ENCODE peak calls at places on chromosomes 2 and 18, in five cellular contexts. One of them, this sample, is unnamed.
A peak's percentile ranks its signal among the peaks of the same experiment; 100 is the strongest.

GRCh38 chr2:177264539-177265385 is at the start of gene NFE2L2:
- DNase-seq in germinal center: peak; percentile 96
- DNase-seq in HT1080: peak; percentile 85
- DNase-seq in DMS153: peak; percentile 73
- DNase-seq in Daoy: peak; percentile 92
- DNase-seq in this sample: no peak

GRCh38 chr2:132009874-132010521 is 151.8 kb downstream of the ANKRD30BL start:
- DNase-seq in germinal center: no peak
- DNase-seq in HT1080: peak; percentile 2
- DNase-seq in DMS153: no peak
- DNase-seq in Daoy: peak; percentile 56
- DNase-seq in this sample: no peak

GRCh38 chr18:58161659-58162058 is 117.6 kb downstream of the NEDD4L start:
- DNase-seq in germinal center: no peak
- DNase-seq in HT1080: peak; percentile 81
- DNase-seq in DMS153: no peak
- DNase-seq in Daoy: peak; percentile 45
- DNase-seq in this sample: no peak

GRCh38 chr2:8725838-8726237 is 44.0 kb downstream of the ID2 start:
- DNase-seq in germinal center: no peak
- DNase-seq in HT1080: no peak
- DNase-seq in DMS153: no peak
- DNase-seq in Daoy: no peak
- DNase-seq in this sample: no peak

GRCh38 chr2:189146553-189146952 is 33.0 kb downstream of the COL5A2 start:
- DNase-seq in germinal center: no peak
- DNase-seq in HT1080: no peak
- DNase-seq in DMS153: no peak
- DNase-seq in Daoy: no peak
- DNase-seq in this sample: no peak

GRCh38 chr2:37020212-37020886 is 54.0 kb upstream of the STRN start:
- DNase-seq in germinal center: no peak
- DNase-seq in HT1080: no peak
- DNase-seq in DMS153: no peak
- DNase-seq in Daoy: peak; percentile 23
- DNase-seq in this sample: peak; percentile 43

GRCh38 chr2:12321017-12321641 is 395.6 kb upstream of the TRIB2 start:
- DNase-seq in germinal center: no peak
- DNase-seq in HT1080: peak; percentile 96
- DNase-seq in DMS153: no peak
- DNase-seq in Daoy: peak; percentile 91
- DNase-seq in this sample: peak; percentile 76

GRCh38 chr2:5227062-5227699 is 465.0 kb upstream of the SOX11 start:
- DNase-seq in germinal center: no peak
- DNase-seq in HT1080: peak; percentile 77
- DNase-seq in DMS153: no peak
- DNase-seq in Daoy: peak; percentile 32
- DNase-seq in this sample: no peak

GRCh38 chr2:240811346-240812300 is 8.4 kb downstream of the KIF1A start:
- DNase-seq in germinal center: no peak
- DNase-seq in HT1080: no peak
- DNase-seq in DMS153: no peak
- DNase-seq in Daoy: no peak
- DNase-seq in this sample: no peak

GRCh38 chr2:147442766-147443165 is 402.1 kb upstream of the ACVR2A start:
- DNase-seq in germinal center: no peak
- DNase-seq in HT1080: no peak
- DNase-seq in DMS153: peak; percentile 69
- DNase-seq in Daoy: no peak
- DNase-seq in this sample: no peak

GRCh38 chr2:43105586-43106562 is 120.5 kb downstream of the ZFP36L2 start:
- DNase-seq in germinal center: peak; percentile 41
- DNase-seq in HT1080: no peak
- DNase-seq in DMS153: no peak
- DNase-seq in Daoy: no peak
- DNase-seq in this sample: no peak

GRCh38 chr2:216300921-216301320 is 71.4 kb downstream of the MARCHF4 start:
- DNase-seq in germinal center: no peak
- DNase-seq in HT1080: no peak
- DNase-seq in DMS153: no peak
- DNase-seq in Daoy: no peak
- DNase-seq in this sample: no peak

GRCh38 chr2:108396845-108397244 is 19.1 kb downstream of the SULT1C4 start:
- DNase-seq in germinal center: no peak
- DNase-seq in HT1080: peak; percentile 56
- DNase-seq in DMS153: no peak
- DNase-seq in Daoy: peak; percentile 41
- DNase-seq in this sample: no peak

GRCh38 chr2:26757873-26758789 is 6.0 kb upstream of the SLC35F6 start:
- DNase-seq in germinal center: no peak
- DNase-seq in HT1080: peak; percentile 99
- DNase-seq in DMS153: no peak
- DNase-seq in Daoy: peak; percentile 95
- DNase-seq in this sample: peak; percentile 94

GRCh38 chr2:120936476-120937334 is 201.0 kb downstream of the GLI2 start:
- DNase-seq in germinal center: no peak
- DNase-seq in HT1080: no peak
- DNase-seq in DMS153: no peak
- DNase-seq in Daoy: no peak
- DNase-seq in this sample: peak; percentile 56

GRCh38 chr2:64972856-64973255 is 16.3 kb upstream of the SLC1A4 start:
- DNase-seq in germinal center: no peak
- DNase-seq in HT1080: peak; percentile 1
- DNase-seq in DMS153: no peak
- DNase-seq in Daoy: peak; percentile 22
- DNase-seq in this sample: no peak

GRCh38 chr2:149296031-149296430 is 34.4 kb upstream of the LYPD6 start:
- DNase-seq in germinal center: no peak
- DNase-seq in HT1080: no peak
- DNase-seq in DMS153: no peak
- DNase-seq in Daoy: no peak
- DNase-seq in this sample: no peak

GRCh38 chr18:9058426-9058825 is 44.1 kb upstream of the NDUFV2 start:
- DNase-seq in germinal center: no peak
- DNase-seq in HT1080: no peak
- DNase-seq in DMS153: no peak
- DNase-seq in Daoy: no peak
- DNase-seq in this sample: no peak

GRCh38 chr2:102155703-102156515 is 13.4 kb downstream of the IL1R1 start:
- DNase-seq in germinal center: no peak
- DNase-seq in HT1080: no peak
- DNase-seq in DMS153: no peak
- DNase-seq in Daoy: no peak
- DNase-seq in this sample: no peak

GRCh38 chr2:90207454-90208058 is 1516.1 kb downstream of the RPIA start:
- DNase-seq in germinal center: peak; percentile 65
- DNase-seq in HT1080: peak; percentile 39
- DNase-seq in DMS153: no peak
- DNase-seq in Daoy: peak; percentile 31
- DNase-seq in this sample: no peak

GRCh38 chr2:44169155-44169898 is 652 bp downstream of the PPM1B start:
- DNase-seq in germinal center: peak; percentile 51
- DNase-seq in HT1080: peak; percentile 42
- DNase-seq in DMS153: peak; percentile 14
- DNase-seq in Daoy: peak; percentile 56
- DNase-seq in this sample: no peak

GRCh38 chr18:46497129-46497528 is 159.9 kb downstream of the LOXHD1 start:
- DNase-seq in germinal center: no peak
- DNase-seq in HT1080: peak; percentile 11
- DNase-seq in DMS153: no peak
- DNase-seq in Daoy: no peak
- DNase-seq in this sample: no peak

GRCh38 chr2:16678964-16679363 is 13.3 kb upstream of the CYRIA start:
- DNase-seq in germinal center: no peak
- DNase-seq in HT1080: no peak
- DNase-seq in DMS153: no peak
- DNase-seq in Daoy: no peak
- DNase-seq in this sample: no peak

GRCh38 chr2:164873096-164873670 is 31.6 kb upstream of the COBLL1 start:
- DNase-seq in germinal center: no peak
- DNase-seq in HT1080: no peak
- DNase-seq in DMS153: no peak
- DNase-seq in Daoy: no peak
- DNase-seq in this sample: no peak

GRCh38 chr2:36952748-36953197 is 13.6 kb downstream of the STRN start:
- DNase-seq in germinal center: no peak
- DNase-seq in HT1080: no peak
- DNase-seq in DMS153: no peak
- DNase-seq in Daoy: no peak
- DNase-seq in this sample: no peak

GRCh38 chr18:8616026-8616401 is 6.8 kb downstream of the RAB12 start:
- DNase-seq in germinal center: no peak
- DNase-seq in HT1080: no peak
- DNase-seq in DMS153: peak; percentile 35
- DNase-seq in Daoy: no peak
- DNase-seq in this sample: no peak

GRCh38 chr2:55490554-55490953 is 29.0 kb upstream of the CFAP36 start:
- DNase-seq in germinal center: no peak
- DNase-seq in HT1080: peak; percentile 71
- DNase-seq in DMS153: no peak
- DNase-seq in Daoy: peak; percentile 72
- DNase-seq in this sample: no peak

GRCh38 chr18:48003426-48004349 is 73.2 kb upstream of the SMAD2 start:
- DNase-seq in germinal center: no peak
- DNase-seq in HT1080: peak; percentile 85
- DNase-seq in DMS153: no peak
- DNase-seq in Daoy: peak; percentile 87
- DNase-seq in this sample: no peak

This sample was measured in BJ.